ENCODE peak calls at places on chromosomes 2 and 18, in four cellular contexts. Q is endothelial cell of umbilical vein, V is Panc1, N is prostate gland. J is an unnamed sample.

GRCh38 chr2:45823723-45824206 is 172.3 kb downstream of the PRKCE start:
- DNase-seq in Q (peak), V (no peak), N (peak), J (peak)

GRCh38 chr2:138948070-138948539 is 167.9 kb upstream of the NXPH2 start:
- DNase-seq in Q (peak), V (peak), N (no peak), J (no peak)

GRCh38 chr18:79062806-79063205 is 6.4 kb upstream of the ATP9B start:
- DNase-seq in Q (no peak), V (no peak), N (peak), J (no peak)

GRCh38 chr2:180205616-180206271 is 198.6 kb upstream of the CWC22 start:
- DNase-seq in Q (no peak), V (no peak), N (no peak), J (no peak)

GRCh38 chr18:11051462-11051861 is 97.9 kb downstream of the PIEZO2 start:
- DNase-seq in Q (no peak), V (no peak), N (no peak), J (no peak)

GRCh38 chr2:48413676-48414075 is 116.3 kb upstream of the STON1 start:
- DNase-seq in Q (no peak), V (no peak), N (no peak), J (no peak)

GRCh38 chr18:59742325-59743111 is 45.3 kb upstream of the CCBE1 start:
- DNase-seq in Q (no peak), V (no peak), N (no peak), J (no peak)

GRCh38 chr2:152740743-152741328 is 22.4 kb downstream of the ARL6IP6 start:
- DNase-seq in Q (peak), V (peak), N (no peak), J (no peak)

GRCh38 chr2:240567872-240568677 is at the start of gene RNPEPL1:
- DNase-seq in Q (peak), V (no peak), N (no peak), J (peak)

GRCh38 chr2:189178007-189178406 is 1.6 kb downstream of the COL5A2 start:
- DNase-seq in Q (peak), V (no peak), N (no peak), J (no peak)

GRCh38 chr2:142937347-142937746 is 59.9 kb downstream of the KYNU start:
- DNase-seq in Q (no peak), V (no peak), N (no peak), J (no peak)

GRCh38 chr18:55384551-55385275 is 203.3 kb downstream of the TCF4 start:
- DNase-seq in Q (peak), V (no peak), N (no peak), J (peak)

GRCh38 chr2:102657770-102658169 is 38.4 kb downstream of the SLC9A2 start:
- DNase-seq in Q (no peak), V (no peak), N (no peak), J (no peak)

GRCh38 chr2:240913810-240914644 is 7.9 kb downstream of the CROCC2 start:
- DNase-seq in Q (peak), V (peak), N (peak), J (peak)

GRCh38 chr2:185970148-185970852 is 231.7 kb downstream of the FSIP2 start:
- DNase-seq in Q (peak), V (no peak), N (no peak), J (peak)

GRCh38 chr18:35231052-35231451 is 9.8 kb upstream of the ZNF397 start:
- DNase-seq in Q (peak), V (peak), N (peak), J (peak)

GRCh38 chr2:171522057-171522803 is at the start of gene CYBRD1:
- DNase-seq in Q (peak), V (no peak), N (peak), J (peak)

GRCh38 chr2:173574713-173575112 is 220.0 kb downstream of the CDCA7 start:
- DNase-seq in Q (peak), V (no peak), N (no peak), J (no peak)

GRCh38 chr2:29894822-29895221 is 26.6 kb downstream of the ALK start:
- DNase-seq in Q (no peak), V (no peak), N (no peak), J (no peak)

GRCh38 chr2:12259497-12259896 is 457.2 kb upstream of the TRIB2 start:
- DNase-seq in Q (no peak), V (no peak), N (no peak), J (no peak)

GRCh38 chr18:22559414-22560282 is 141.9 kb upstream of the CTAGE1 start:
- DNase-seq in Q (peak), V (no peak), N (peak), J (peak)

GRCh38 chr2:6065713-6066112 is 373.5 kb downstream of the SOX11 start:
- DNase-seq in Q (no peak), V (no peak), N (no peak), J (no peak)

GRCh38 chr2:74399785-74400184 is 19.7 kb upstream of the DCTN1 start:
- DNase-seq in Q (peak), V (no peak), N (no peak), J (no peak)

GRCh38 chr2:38443021-38443541 is 66.0 kb upstream of the ATL2 start:
- DNase-seq in Q (no peak), V (no peak), N (peak), J (no peak)

GRCh38 chr18:3345452-3345851 is 83.5 kb downstream of the MYL12B start:
- DNase-seq in Q (no peak), V (no peak), N (peak), J (no peak)

GRCh38 chr2:146814971-146815370 is 1029.9 kb upstream of the ACVR2A start:
- DNase-seq in Q (no peak), V (no peak), N (no peak), J (no peak)

GRCh38 chr2:187567126-187567525 is 12.9 kb upstream of the TFPI start:
- DNase-seq in Q (peak), V (no peak), N (no peak), J (no peak)

GRCh38 chr2:37683926-37684780 is 12.7 kb upstream of the CDC42EP3 start:
- DNase-seq in Q (no peak), V (no peak), N (no peak), J (no peak)

GRCh38 chr2:45578056-45578843 is 32.8 kb downstream of the SRBD1 start:
- DNase-seq in Q (peak), V (peak), N (no peak), J (peak)

GRCh38 chr2:66581461-66582363 is 146.8 kb downstream of the MEIS1 start:
- DNase-seq in Q (no peak), V (no peak), N (no peak), J (no peak)

DNA sequence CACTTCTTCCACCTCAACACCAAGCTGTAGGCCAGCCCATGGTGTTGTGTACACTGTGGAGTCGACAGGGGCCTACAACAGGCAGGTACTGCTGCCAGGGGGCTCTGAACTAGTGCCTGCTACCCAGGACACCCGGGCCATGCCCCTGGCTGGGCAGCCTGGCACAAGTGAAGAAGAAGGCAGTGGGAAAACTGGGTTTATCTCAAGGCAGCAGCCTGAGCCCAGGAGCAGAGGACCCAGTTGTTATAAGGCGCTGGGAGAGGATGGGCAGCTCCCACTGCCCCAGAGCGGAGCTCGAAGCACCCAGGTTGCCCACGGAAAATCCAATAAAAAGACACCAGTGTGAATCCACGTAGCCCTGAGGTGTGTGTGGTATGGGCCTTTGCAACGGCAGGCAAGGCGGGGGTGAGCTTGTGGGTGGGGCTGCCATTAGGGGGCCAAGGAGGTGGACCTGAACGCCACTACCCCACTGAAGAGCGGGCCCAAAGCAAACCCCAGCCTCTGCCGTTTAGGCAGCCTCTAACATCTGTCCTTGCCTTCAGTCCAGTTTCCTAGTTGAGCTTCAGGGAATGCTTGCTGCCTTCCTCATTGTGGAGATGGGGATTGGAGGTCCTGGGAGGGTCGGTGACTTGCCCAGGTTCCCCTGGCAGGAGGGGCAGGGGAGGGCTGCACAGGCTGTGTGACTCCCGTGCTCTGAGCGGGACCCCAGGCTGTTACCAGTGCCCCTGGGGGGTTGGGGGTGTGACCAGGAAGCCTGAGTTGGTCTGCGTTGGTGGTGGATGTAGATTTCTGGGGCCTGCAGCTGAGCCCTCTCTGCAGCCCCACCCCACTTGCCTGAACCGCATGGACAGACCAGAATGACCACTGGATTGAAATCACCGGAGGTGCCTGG is 16.0 kb downstream of the ARID5A start:
- DNase-seq in Q (no peak), V (no peak), N (no peak), J (no peak)
- TF ChIP-seq POLR2AphosphoS5 in Q (no peak), V (no peak), N (no peak), J (no peak)

DNA sequence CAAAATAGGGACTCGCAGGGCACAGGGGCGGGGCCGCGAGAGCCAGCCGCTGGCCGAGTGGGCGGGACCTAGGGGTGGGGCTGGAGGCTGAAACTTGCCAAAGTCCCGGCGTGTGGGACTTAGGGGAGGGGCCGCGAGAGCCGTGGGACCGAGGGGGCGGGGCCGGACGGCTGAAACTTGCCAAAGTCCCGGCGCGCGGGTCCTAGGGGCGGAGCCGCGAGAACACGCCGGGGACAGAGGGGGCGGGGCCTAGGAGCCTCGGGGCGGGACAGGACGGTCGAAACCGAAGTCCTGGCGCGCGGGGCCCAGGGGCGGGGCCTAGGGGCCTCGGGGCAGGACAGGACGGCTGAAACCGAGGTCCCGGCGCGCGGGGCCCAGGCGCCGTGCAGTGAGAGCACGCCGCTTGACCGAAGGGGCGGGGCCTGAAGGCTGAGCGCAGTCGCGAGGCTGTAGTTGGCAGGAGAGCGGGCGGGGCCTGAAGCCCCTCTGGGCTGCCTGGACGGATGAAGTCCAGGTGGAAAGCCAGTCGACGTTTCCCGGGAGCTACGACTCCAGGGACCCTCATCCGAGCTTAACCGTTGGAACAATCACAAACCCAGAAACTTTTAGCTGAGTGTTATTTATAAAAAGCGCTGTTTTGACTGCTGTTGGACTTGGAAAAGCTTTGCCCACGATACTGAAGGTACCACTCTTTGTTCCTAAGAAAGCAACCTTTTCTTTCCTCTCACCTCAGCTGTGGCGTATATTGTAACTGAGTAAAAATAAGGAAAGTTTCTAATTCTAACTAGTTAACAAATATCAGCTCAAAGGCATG is 475 bp upstream of the BARD1 start:
- DNase-seq in Q (peak), V (peak), N (peak), J (peak)
- TF ChIP-seq POLR2AphosphoS5 in Q (peak), V (peak), N (peak), J (no peak)

GRCh38 chr18:42925036-42925435 is 190.4 kb downstream of the RIT2 start:
- DNase-seq in Q (no peak), V (no peak), N (no peak), J (no peak)
- TF ChIP-seq POLR2AphosphoS5 in Q (no peak), V (no peak), N (no peak), J (no peak)

DNA sequence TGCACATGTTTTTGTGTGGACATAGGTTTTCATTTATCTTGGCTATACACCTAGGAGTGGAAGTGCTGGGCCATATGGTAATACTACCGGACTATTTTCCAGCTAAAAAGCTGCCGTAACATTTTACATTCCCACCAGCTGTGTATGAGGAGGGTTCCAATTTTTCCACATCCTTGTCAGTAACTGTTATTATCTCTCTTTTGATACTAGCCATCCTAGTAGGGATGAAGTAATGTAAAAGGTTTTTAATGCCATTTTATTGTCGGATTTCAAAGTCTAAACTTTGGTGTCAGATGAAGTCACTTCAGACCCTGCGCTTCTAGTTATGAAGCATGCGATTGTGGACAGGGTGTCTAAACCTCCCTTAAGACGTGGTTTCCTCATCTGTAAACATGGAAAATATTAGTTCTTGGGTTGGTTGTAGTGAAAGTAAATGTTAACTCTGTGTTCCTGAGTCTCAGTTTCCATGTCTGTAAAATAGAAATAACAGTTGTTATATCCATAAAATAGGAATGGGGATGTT is 4.6 kb downstream of the DGKD start:
- DNase-seq in Q (no peak), V (no peak), N (no peak), J (peak)
- TF ChIP-seq POLR2AphosphoS5 in Q (no peak), V (no peak), N (no peak), J (peak)

GRCh38 chr2:234978466-234979203 is 26.8 kb downstream of the SH3BP4 start:
- DNase-seq in Q (peak), V (no peak), N (peak), J (peak)
- TF ChIP-seq POLR2AphosphoS5 in Q (peak), V (no peak), N (peak), J (no peak)

GRCh38 chr2:70280242-70280798 is 13.2 kb downstream of the SNRPG start:
- DNase-seq in Q (no peak), V (no peak), N (no peak), J (no peak)
- TF ChIP-seq POLR2AphosphoS5 in Q (peak), V (no peak), N (no peak), J (no peak)

GRCh38 chr2:85998071-85998991 is 107.4 kb downstream of the POLR1A start:
- DNase-seq in Q (no peak), V (no peak), N (no peak), J (peak)
- TF ChIP-seq POLR2AphosphoS5 in Q (no peak), V (no peak), N (no peak), J (no peak)

GRCh38 chr2:19244460-19245363 is 113.7 kb downstream of the OSR1 start:
- DNase-seq in Q (no peak), V (no peak), N (no peak), J (no peak)
- TF ChIP-seq POLR2AphosphoS5 in Q (no peak), V (no peak), N (no peak), J (no peak)

GRCh38 chr2:236563953-236564352 is 5.7 kb upstream of the ACKR3 start:
- DNase-seq in Q (no peak), V (no peak), N (no peak), J (no peak)
- TF ChIP-seq POLR2AphosphoS5 in Q (no peak), V (no peak), N (no peak), J (no peak)

GRCh38 chr2:231714639-231715498 is 6.5 kb downstream of the PTMA start:
- DNase-seq in Q (peak), V (no peak), N (peak), J (peak)

GRCh38 chr2:231713738-231714638 is 5.7 kb downstream of the PTMA start:
- DNase-seq in Q (peak), V (no peak), N (peak), J (peak)

GRCh38 chr2:231715988-231716616 is 7.8 kb downstream of the PTMA start:
- DNase-seq in Q (peak), V (no peak), N (no peak), J (no peak)

GRCh38 chr2:231716641-231717280 is 8.4 kb downstream of the PTMA start:
- DNase-seq in Q (no peak), V (no peak), N (no peak), J (no peak)

GRCh38 chr2:231715499-231715837 is 7.1 kb downstream of the PTMA start:
- DNase-seq in Q (no peak), V (no peak), N (no peak), J (no peak)
- TF ChIP-seq POLR2AphosphoS5 in Q (no peak), V (no peak), N (no peak), J (no peak)

J was measured in transverse colon.